ENCODE peak calls at places on chromosomes 3 and 15, in five cellular contexts. N is right lobe of liver, R is adrenal gland, Y is omental fat pad, B is GM13976. O is an unnamed sample.

GRCh38 chr3:191566469-191566868 is 105.5 kb downstream of the PYDC2 start:
- DNase-seq in N (no peak), R (no peak), Y (no peak), B (no peak), O (no peak)

GRCh38 chr3:194276768-194277546 is 74.2 kb downstream of the CPN2 start:
- DNase-seq in N (peak; percentile 78), R (peak; percentile 70), Y (no peak), B (no peak), O (no peak)

GRCh38 chr3:124764746-124765145 is 34.5 kb downstream of the UMPS start:
- DNase-seq in N (no peak), R (no peak), Y (no peak), B (no peak), O (no peak)

GRCh38 chr3:168417016-168417415 is 321.3 kb upstream of the GOLIM4 start:
- DNase-seq in N (no peak), R (no peak), Y (no peak), B (no peak), O (no peak)

GRCh38 chr15:50114381-50114780 is 4.7 kb downstream of the ATP8B4 start:
- DNase-seq in N (no peak), R (no peak), Y (no peak), B (no peak), O (no peak)

GRCh38 chr3:43584043-43584826 is 37.6 kb downstream of the ANO10 start:
- DNase-seq in N (no peak), R (no peak), Y (no peak), B (no peak), O (no peak)

GRCh38 chr3:188034989-188035388 is 119.0 kb upstream of the LPP start:
- DNase-seq in N (no peak), R (no peak), Y (no peak), B (no peak), O (no peak)

GRCh38 chr3:107990433-107990832 is 100.4 kb downstream of the CD47 start:
- DNase-seq in N (no peak), R (no peak), Y (no peak), B (no peak), O (no peak)

GRCh38 chr3:137692803-137693431 is 71.2 kb upstream of the SOX14 start:
- DNase-seq in N (peak; percentile 49), R (no peak), Y (no peak), B (peak; percentile 41), O (peak; percentile 38)

GRCh38 chr15:70023064-70023768 is 74.5 kb downstream of the TLE3 start:
- DNase-seq in N (no peak), R (no peak), Y (no peak), B (peak; percentile 78), O (no peak)

GRCh38 chr3:114571363-114571762 is 277.5 kb downstream of the TIGIT start:
- DNase-seq in N (no peak), R (no peak), Y (no peak), B (no peak), O (no peak)

GRCh38 chr3:196235452-196236122 is 19.3 kb downstream of the SLC51A start:
- DNase-seq in N (no peak), R (no peak), Y (no peak), B (no peak), O (no peak)

GRCh38 chr3:119331661-119332060 is 37.5 kb downstream of the ARHGAP31 start:
- DNase-seq in N (no peak), R (no peak), Y (no peak), B (no peak), O (no peak)

GRCh38 chr3:28109829-28110228 is 131.6 kb upstream of the CMC1 start:
- DNase-seq in N (no peak), R (no peak), Y (no peak), B (no peak), O (no peak)

GRCh38 chr15:91694131-91694828 is 159.2 kb upstream of the SLCO3A1 start:
- DNase-seq in N (no peak), R (no peak), Y (no peak), B (no peak), O (no peak)

GRCh38 chr15:66565731-66566130 is at the start of gene LCTL:
- DNase-seq in N (no peak), R (no peak), Y (no peak), B (no peak), O (peak; percentile 53)

GRCh38 chr3:188908002-188908850 is 263.5 kb upstream of the TPRG1 start:
- DNase-seq in N (no peak), R (no peak), Y (no peak), B (no peak), O (no peak)

GRCh38 chr3:128282392-128283196 is 129.3 kb downstream of the EEFSEC start:
- DNase-seq in N (peak; percentile 68), R (peak; percentile 74), Y (no peak), B (no peak), O (no peak)

GRCh38 chr3:86890997-86891396 is 100.0 kb downstream of the VGLL3 start:
- DNase-seq in N (no peak), R (no peak), Y (no peak), B (no peak), O (no peak)
- TF ChIP-seq CTCF in N (no peak), R (no peak), Y (no peak), B (no peak), O (no peak)

GRCh38 chr15:40441012-40441735 is 421 bp downstream of the BAHD1 start:
- DNase-seq in N (no peak), R (no peak), Y (no peak), B (no peak), O (peak; percentile 58)
- TF ChIP-seq CTCF in N (no peak), R (no peak), Y (no peak), B (no peak), O (no peak)

GRCh38 chr3:84958495-84959469 is at the start of gene CADM2:
- DNase-seq in N (peak; percentile 90), R (peak; percentile 88), Y (peak; percentile 68), B (peak; percentile 93), O (peak; percentile 83)
- TF ChIP-seq CTCF in N (peak; percentile 28), R (peak; percentile 5), Y (no peak), B (no peak), O (peak; percentile 37)

GRCh38 chr3:159271799-159272512 is 470.1 kb downstream of the MFSD1 start:
- DNase-seq in N (no peak), R (no peak), Y (no peak), B (no peak), O (no peak)

GRCh38 chr3:159263750-159264561 is 462.1 kb downstream of the MFSD1 start:
- DNase-seq in N (no peak), R (peak; percentile 30), Y (no peak), B (peak; percentile 22), O (peak; percentile 41)

GRCh38 chr3:159265705-159266104 is 463.9 kb downstream of the MFSD1 start:
- DNase-seq in N (no peak), R (no peak), Y (no peak), B (no peak), O (no peak)

GRCh38 chr3:159266779-159267178 is 464.9 kb downstream of the MFSD1 start:
- DNase-seq in N (no peak), R (no peak), Y (no peak), B (peak; percentile 13), O (peak; percentile 63)
- TF ChIP-seq CTCF in N (peak; percentile 47), R (no peak), Y (no peak), B (peak; percentile 20), O (peak; percentile 69)

O was measured in neural crest cell.